ENCODE peak calls at places on chromosomes 1 and 21, in eight cellular contexts. Q, M, K, U, W, Y, A and O are unnamed samples.

GRCh38 chr1:56511323-56511722 is 68.0 kb downstream of the PLPP3 start:
- DNase-seq in Q (no peak), M (no peak), K (no peak), U (no peak), W (no peak), Y (no peak), A (no peak), O (no peak)

GRCh38 chr1:12343823-12344487 is 114.1 kb downstream of the VPS13D start:
- DNase-seq in Q (no peak), M (no peak), K (no peak), U (no peak), W (no peak), Y (no peak), A (no peak), O (no peak)

GRCh38 chr1:170716835-170717429 is 53.0 kb downstream of the PRRX1 start:
- DNase-seq in Q (no peak), M (no peak), K (no peak), U (no peak), W (no peak), Y (no peak), A (no peak), O (no peak)

GRCh38 chr1:87841332-87841731 is 512.7 kb downstream of the LMO4 start:
- DNase-seq in Q (no peak), M (no peak), K (no peak), U (no peak), W (no peak), Y (no peak), A (no peak), O (no peak)

GRCh38 chr1:243390315-243390875 is 134.6 kb downstream of the SDCCAG8 start:
- DNase-seq in Q (no peak), M (no peak), K (peak), U (no peak), W (no peak), Y (no peak), A (no peak), O (no peak)

GRCh38 chr1:211738709-211739301 is 63.4 kb upstream of the NEK2 start:
- DNase-seq in Q (no peak), M (no peak), K (peak), U (no peak), W (peak), Y (no peak), A (peak), O (no peak)

GRCh38 chr21:41973861-41974751 is 20.3 kb upstream of the C2CD2 start:
- DNase-seq in Q (peak), M (no peak), K (peak), U (peak), W (peak), Y (no peak), A (no peak), O (no peak)

GRCh38 chr1:78892251-78892650 is 114.3 kb downstream of the ADGRL4 start:
- DNase-seq in Q (no peak), M (peak), K (no peak), U (no peak), W (no peak), Y (no peak), A (no peak), O (no peak)

GRCh38 chr1:210536263-210536961 is 207.7 kb downstream of the HHAT start:
- DNase-seq in Q (no peak), M (no peak), K (no peak), U (no peak), W (no peak), Y (no peak), A (no peak), O (no peak)

GRCh38 chr1:237799762-237800474 is 90.8 kb downstream of the ZP4 start:
- DNase-seq in Q (peak), M (peak), K (no peak), U (no peak), W (peak), Y (no peak), A (peak), O (peak)

GRCh38 chr1:204623365-204623893 is 62.1 kb downstream of the LRRN2 start:
- DNase-seq in Q (peak), M (peak), K (no peak), U (no peak), W (no peak), Y (peak), A (peak), O (no peak)

GRCh38 chr1:235074335-235075120 is 54.1 kb downstream of the TOMM20 start:
- DNase-seq in Q (peak), M (peak), K (no peak), U (no peak), W (no peak), Y (no peak), A (peak), O (peak)

GRCh38 chr1:2311184-2312032 is 79.9 kb downstream of the MORN1 start:
- DNase-seq in Q (peak), M (peak), K (peak), U (no peak), W (no peak), Y (peak), A (peak), O (peak)

GRCh38 chr1:214418380-214418779 is 133.0 kb downstream of the PTPN14 start:
- DNase-seq in Q (no peak), M (peak), K (no peak), U (no peak), W (no peak), Y (no peak), A (no peak), O (no peak)

GRCh38 chr1:215001419-215002021 is 81.0 kb upstream of the KCNK2 start:
- DNase-seq in Q (no peak), M (no peak), K (no peak), U (no peak), W (no peak), Y (no peak), A (no peak), O (no peak)

GRCh38 chr1:27382950-27383627 is at the start of gene CD164L2:
- DNase-seq in Q (no peak), M (no peak), K (no peak), U (no peak), W (no peak), Y (no peak), A (no peak), O (no peak)

GRCh38 chr1:174217248-174217647 is 57.9 kb downstream of the RABGAP1L start:
- DNase-seq in Q (no peak), M (no peak), K (no peak), U (no peak), W (no peak), Y (no peak), A (no peak), O (no peak)

DNA sequence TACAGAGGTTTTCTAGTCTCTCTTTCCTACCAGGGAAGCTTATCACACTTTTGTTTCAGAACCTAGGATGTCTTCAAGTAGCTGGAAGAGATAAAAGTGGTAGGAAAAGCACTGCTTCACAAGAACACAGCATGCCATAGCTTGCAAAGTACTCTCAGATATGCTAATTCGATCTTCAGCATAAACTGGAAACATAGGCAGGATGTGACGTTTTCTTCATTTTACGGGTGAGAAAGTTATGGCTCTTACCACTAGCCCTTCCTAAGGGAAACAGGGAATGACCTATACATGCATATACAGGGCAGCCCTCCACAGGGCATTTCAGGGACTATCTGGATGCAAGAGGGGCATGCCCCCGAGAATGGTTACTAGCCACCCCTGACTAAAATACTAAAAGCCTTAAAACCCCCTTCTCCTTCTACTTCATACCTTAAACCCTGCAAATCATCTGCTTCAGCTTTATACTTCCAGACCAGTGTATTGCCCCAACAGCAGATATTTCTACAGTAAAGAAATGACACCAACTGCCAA is 2.5 kb downstream of the C1orf116 start:
- DNase-seq in Q (no peak), M (no peak), K (no peak), U (no peak), W (no peak), Y (no peak), A (no peak), O (no peak)
- H3K27ac ChIP-seq in Q (peak), M (no peak), K (no peak), U (no peak), W (no peak), Y (no peak), A (no peak), O (no peak)

GRCh38 chr1:64748222-64748621 is 3.3 kb downstream of the RAVER2 start:
- DNase-seq in Q (no peak), M (no peak), K (no peak), U (no peak), W (no peak), Y (no peak), A (no peak), O (no peak)
- H3K27ac ChIP-seq in Q (no peak), M (no peak), K (no peak), U (no peak), W (no peak), Y (no peak), A (no peak), O (no peak)

DNA sequence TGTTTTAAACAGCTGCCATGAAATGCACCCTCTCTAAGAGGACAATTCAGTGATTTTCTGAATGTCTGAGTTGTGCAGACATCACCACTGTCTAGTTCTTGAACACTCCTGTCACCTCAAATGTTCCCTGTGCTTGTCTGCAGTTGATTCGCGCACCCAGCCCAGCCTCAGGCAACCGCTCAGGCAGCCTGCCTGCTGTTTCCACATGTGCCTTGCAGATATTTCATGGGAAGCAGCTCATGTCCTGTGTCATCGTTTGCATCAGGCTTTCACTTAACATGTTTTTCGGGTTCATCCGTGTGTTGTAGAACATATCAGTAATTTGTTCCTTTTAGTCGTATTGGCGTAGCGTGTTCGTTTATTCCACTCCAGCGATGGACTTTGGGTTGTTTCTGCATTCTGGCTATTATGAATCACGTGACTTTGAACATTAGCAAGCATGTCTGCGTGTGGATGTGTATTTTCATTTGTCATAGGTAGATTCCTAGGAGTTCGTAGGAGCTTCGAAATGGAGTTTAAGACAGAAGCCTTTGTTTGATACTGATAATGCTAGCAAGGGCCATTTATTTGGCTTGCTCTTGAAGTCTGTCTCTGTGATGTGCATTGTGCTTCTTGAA is 12.1 kb downstream of the ADARB1 start:
- DNase-seq in Q (no peak), M (no peak), K (no peak), U (no peak), W (peak), Y (no peak), A (no peak), O (no peak)
- H3K27ac ChIP-seq in Q (no peak), M (no peak), K (no peak), U (no peak), W (peak), Y (no peak), A (no peak), O (no peak)

GRCh38 chr1:181014431-181015257 is 8.0 kb downstream of the STX6 start:
- DNase-seq in Q (no peak), M (no peak), K (no peak), U (no peak), W (no peak), Y (no peak), A (no peak), O (no peak)

GRCh38 chr1:181016563-181016962 is 6.1 kb downstream of the STX6 start:
- DNase-seq in Q (no peak), M (no peak), K (no peak), U (no peak), W (no peak), Y (no peak), A (no peak), O (no peak)

GRCh38 chr1:181013144-181013543 is 9.5 kb downstream of the STX6 start:
- DNase-seq in Q (no peak), M (no peak), K (peak), U (no peak), W (peak), Y (no peak), A (no peak), O (no peak)

GRCh38 chr1:181012203-181012520 is 10.5 kb downstream of the STX6 start:
- DNase-seq in Q (no peak), M (no peak), K (no peak), U (no peak), W (no peak), Y (no peak), A (no peak), O (no peak)

DNA sequence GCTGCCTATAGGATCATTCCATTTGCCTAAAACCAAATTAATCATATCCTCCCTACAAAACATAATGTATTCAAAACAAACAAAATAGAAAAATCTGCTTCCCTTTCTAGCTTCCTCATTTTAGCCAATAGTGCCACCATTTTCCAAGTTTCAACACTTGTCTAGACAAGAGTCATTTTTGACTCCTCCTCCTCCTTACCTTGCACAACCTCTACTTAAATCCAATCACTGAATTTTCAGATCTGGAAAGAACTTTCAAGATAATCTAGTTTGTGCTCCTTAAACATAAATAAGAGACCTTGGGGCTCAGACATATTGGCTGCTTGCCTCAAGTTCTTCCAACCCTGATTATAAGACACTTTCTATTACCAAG is 7.4 kb downstream of the STX6 start:
- DNase-seq in Q (no peak), M (no peak), K (no peak), U (no peak), W (no peak), Y (no peak), A (no peak), O (no peak)
- H3K27ac ChIP-seq in Q (no peak), M (no peak), K (no peak), U (no peak), W (no peak), Y (no peak), A (no peak), O (no peak)

GRCh38 chr1:231026576-231026975 is 13.5 kb downstream of the FAM89A start:
- DNase-seq in Q (no peak), M (no peak), K (no peak), U (no peak), W (no peak), Y (no peak), A (no peak), O (no peak)
- H3K27ac ChIP-seq in Q (no peak), M (no peak), K (no peak), U (no peak), W (no peak), Y (no peak), A (no peak), O (no peak)

GRCh38 chr1:33349778-33350610 is 29.1 kb upstream of the A3GALT2 start:
- DNase-seq in Q (peak), M (peak), K (peak), U (peak), W (peak), Y (peak), A (peak), O (peak)
- H3K27ac ChIP-seq in Q (peak), M (peak), K (peak), U (peak), W (peak), Y (peak), A (peak), O (peak)

GRCh38 chr1:23422313-23422877 is 2.2 kb downstream of the TCEA3 start:
- DNase-seq in Q (no peak), M (peak), K (peak), U (peak), W (peak), Y (peak), A (no peak), O (peak)

GRCh38 chr1:23421752-23422312 is 2.7 kb downstream of the TCEA3 start:
- DNase-seq in Q (no peak), M (peak), K (no peak), U (peak), W (no peak), Y (no peak), A (no peak), O (no peak)

GRCh38 chr1:23423415-23424170 is 955 bp downstream of the TCEA3 start:
- DNase-seq in Q (no peak), M (no peak), K (peak), U (no peak), W (no peak), Y (peak), A (no peak), O (no peak)

GRCh38 chr1:23424171-23424959 is at the start of gene TCEA3:
- DNase-seq in Q (no peak), M (no peak), K (peak), U (no peak), W (no peak), Y (peak), A (no peak), O (no peak)

DNA sequence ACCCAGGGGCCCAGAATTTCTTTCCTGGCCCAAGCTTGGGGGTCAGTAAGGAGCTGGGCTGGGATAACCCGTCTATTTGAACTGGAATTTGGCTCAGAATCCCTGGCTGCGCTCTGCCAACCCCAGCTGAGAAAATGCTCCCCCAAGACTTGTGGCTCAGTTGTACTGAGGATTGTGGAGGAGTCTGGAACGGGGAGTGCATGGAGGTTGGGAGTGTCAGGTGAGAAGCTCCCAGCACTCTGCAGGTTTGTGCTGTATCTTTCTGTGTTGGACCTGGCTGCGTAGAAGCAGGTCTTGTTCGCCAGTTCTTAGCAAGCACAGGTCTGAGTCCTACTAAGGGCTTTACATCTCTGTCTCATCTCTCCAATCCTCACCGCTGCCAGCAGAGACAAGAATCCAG is 1.6 kb downstream of the TCEA3 start:
- DNase-seq in Q (no peak), M (no peak), K (peak), U (peak), W (no peak), Y (no peak), A (no peak), O (no peak)
- H3K27ac ChIP-seq in Q (no peak), M (peak), K (peak), U (peak), W (no peak), Y (no peak), A (no peak), O (peak)